ENCODE peak calls at places on chromosomes 3 and 15, in eight cellular contexts. V is H9, L is body of pancreas, P is neuronal stem cell, Q is fibroblast of lung, X is iPS DF 6.9, E is neural progenitor cell, O is colonic mucosa. C is an unnamed sample.

GRCh38 chr3:185680216-185680615 is 94.1 kb downstream of the SENP2 start:
- DNase-seq in Q (peak; percentile 10), P (no peak), L (no peak), V (no peak), X (no peak), O (no peak), E (no peak), C (no peak)

GRCh38 chr3:11917051-11917450 is 70.4 kb upstream of the TAMM41 start:
- DNase-seq in E (no peak), X (no peak), O (no peak), L (no peak), V (peak; percentile 8), P (no peak), Q (no peak), C (no peak)

GRCh38 chr3:128447561-128448013 is 19.1 kb downstream of the DNAJB8 start:
- DNase-seq in X (no peak), V (no peak), L (no peak), O (no peak), E (no peak), Q (no peak), P (no peak), C (no peak)

GRCh38 chr15:45253330-45253729 is 1.3 kb downstream of the SLC28A2 start:
- DNase-seq in Q (no peak), E (peak; percentile 21), O (peak; percentile 53), L (no peak), V (peak; percentile 49), P (no peak), X (peak; percentile 22), C (no peak)

GRCh38 chr15:74335396-74335795 is 32.0 kb downstream of the CYP11A1 start:
- DNase-seq in E (no peak), X (no peak), L (no peak), P (no peak), V (no peak), Q (no peak), O (no peak), C (no peak)

GRCh38 chr3:139735191-139735590 is 57.4 kb upstream of the NMNAT3 start:
- DNase-seq in P (no peak), O (no peak), V (no peak), E (no peak), Q (no peak), X (no peak), L (no peak), C (no peak)

GRCh38 chr3:56784452-56785001 is 17.2 kb downstream of the ARHGEF3 start:
- DNase-seq in O (no peak), P (no peak), X (no peak), Q (no peak), L (no peak), E (no peak), V (no peak), C (no peak)

GRCh38 chr3:128112406-128112968 is 11.1 kb downstream of the RUVBL1 start:
- DNase-seq in V (no peak), Q (peak; percentile 91), L (no peak), P (no peak), O (no peak), X (no peak), E (no peak), C (no peak)

GRCh38 chr3:69012111-69012835 is 1.2 kb downstream of the EOGT start:
- DNase-seq in V (peak; percentile 63), X (no peak), P (no peak), Q (peak; percentile 71), L (peak; percentile 56), E (no peak), O (peak; percentile 22), C (peak; percentile 33)

GRCh38 chr15:63668601-63669000 is 71.4 kb downstream of the FBXL22 start:
- DNase-seq in E (no peak), P (no peak), Q (no peak), O (no peak), X (no peak), L (no peak), V (no peak), C (no peak)

GRCh38 chr15:55434989-55435825 is 26.9 kb downstream of the PIERCE2 start:
- DNase-seq in L (peak; percentile 9), X (peak; percentile 22), Q (peak; percentile 76), V (no peak), O (peak; percentile 26), P (peak; percentile 33), E (peak; percentile 64), C (no peak)

GRCh38 chr3:171757377-171758034 is 52.8 kb downstream of the PLD1 start:
- DNase-seq in Q (no peak), P (no peak), X (no peak), L (no peak), O (no peak), E (no peak), V (no peak), C (no peak)

GRCh38 chr3:171806200-171807128 is 3.8 kb downstream of the PLD1 start:
- DNase-seq in O (no peak), V (no peak), X (no peak), Q (peak; percentile 95), P (no peak), E (no peak), L (no peak), C (no peak)

GRCh38 chr15:71658827-71659729 is 151.3 kb upstream of the NR2E3 start:
- DNase-seq in V (no peak), O (no peak), Q (no peak), X (no peak), E (no peak), P (no peak), L (no peak), C (no peak)

GRCh38 chr15:52254331-52254730 is 41.3 kb downstream of the MYO5C start:
- DNase-seq in X (no peak), O (no peak), Q (no peak), V (no peak), E (no peak), L (no peak), P (no peak), C (no peak)
- H3K27ac ChIP-seq in X (no peak overlapping the region), O (no peak overlapping the region), Q (no peak overlapping the region), V (no peak overlapping the region), E (no peak overlapping the region), L (peak overlapping the region; percentile 4), P (no peak overlapping the region), C (no peak overlapping the region)

DNA sequence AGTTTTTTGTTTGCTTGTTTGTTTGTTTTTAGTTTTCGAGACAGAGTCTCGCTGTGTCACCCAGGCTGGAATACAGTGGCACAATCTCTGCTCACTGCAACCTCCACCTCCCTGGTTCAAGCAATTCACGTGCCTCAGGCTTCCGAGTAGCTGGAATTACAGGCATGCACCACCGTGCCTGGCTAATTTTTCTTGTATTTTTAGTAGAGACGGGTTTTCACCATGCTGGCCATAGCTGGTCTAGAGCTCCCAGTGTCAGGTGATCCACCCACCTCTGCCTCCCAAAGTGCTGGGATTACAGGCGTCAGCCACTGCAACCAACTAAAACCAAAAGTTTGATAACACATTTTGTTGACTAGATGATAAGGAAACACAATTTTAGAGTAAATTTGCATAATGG is 372.7 kb downstream of the FGF12 start:
- DNase-seq in L (no peak), P (no peak), V (no peak), E (no peak), X (no peak), O (no peak), Q (no peak), C (no peak)
- H3K4me1 ChIP-seq in L (no peaks in the 10 kb centered on the region), P (no peaks in the 10 kb centered on the region), V (no peaks in the 10 kb centered on the region), E (peaks cover 8% of the 10 kb centered on the region), X (no peaks in the 10 kb centered on the region), O (no peaks in the 10 kb centered on the region), Q (no peaks in the 10 kb centered on the region), C (no peaks in the 10 kb centered on the region)

GRCh38 chr15:36498401-36498800 is 81.0 kb upstream of the CDIN1 start:
- DNase-seq in O (no peak), X (no peak), E (no peak), L (no peak), V (no peak), Q (peak; percentile 35), P (no peak), C (no peak)

GRCh38 chr15:36499751-36500389 is 79.6 kb upstream of the CDIN1 start:
- DNase-seq in Q (peak; percentile 56), P (no peak), L (no peak), E (no peak), O (no peak), V (no peak), X (no peak), C (no peak)

GRCh38 chr15:36502509-36502908 is 76.9 kb upstream of the CDIN1 start:
- DNase-seq in V (no peak), L (no peak), Q (no peak), E (no peak), X (no peak), O (no peak), P (no peak), C (no peak)

GRCh38 chr15:36498922-36499321 is 80.5 kb upstream of the CDIN1 start:
- DNase-seq in V (no peak), O (no peak), X (no peak), Q (no peak), P (no peak), E (no peak), L (no peak), C (no peak)

DNA sequence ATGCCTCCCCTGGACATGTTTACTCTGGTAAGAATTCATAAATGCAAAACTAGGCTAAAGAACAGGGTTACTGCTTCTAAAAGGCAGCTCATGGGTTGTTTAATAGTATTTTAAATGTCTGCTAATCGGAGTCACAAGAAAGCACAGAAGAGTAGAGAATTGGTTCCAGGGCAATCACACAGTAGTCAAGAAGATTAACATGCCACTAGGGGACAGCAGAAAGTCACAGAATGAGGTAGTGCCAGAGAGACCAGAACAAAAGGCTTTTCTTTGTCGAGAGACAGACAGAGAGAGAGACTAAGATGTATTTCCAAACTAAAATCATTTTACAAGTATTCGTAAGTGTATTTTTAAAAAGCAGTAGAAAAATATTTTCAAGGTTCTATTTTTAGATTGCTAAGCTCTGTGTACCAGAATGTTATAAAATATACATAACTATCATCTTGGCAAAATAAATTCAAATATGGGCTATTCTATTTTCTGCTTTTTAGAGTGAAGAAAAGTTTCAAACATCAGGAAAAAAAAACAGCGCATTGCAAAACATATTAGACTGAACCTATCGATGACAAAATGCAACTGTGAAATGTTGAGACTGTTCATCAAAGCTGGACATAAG is 78.3 kb upstream of the CDIN1 start:
- DNase-seq in V (peak; percentile 52), O (peak; percentile 25), P (peak; percentile 51), Q (peak; percentile 84), X (peak; percentile 50), E (peak; percentile 85), L (peak; percentile 59), C (peak; percentile 22)
- H3K27ac ChIP-seq in V (no peak overlapping the region), O (no peak overlapping the region), P (no peak overlapping the region), Q (no peak overlapping the region), X (no peak overlapping the region), E (no peak overlapping the region), L (no peak overlapping the region), C (no peak overlapping the region)

GRCh38 chr15:90934256-90934948 is 683 bp upstream of the UNC45A start:
- DNase-seq in V (peak; percentile 94), O (peak; percentile 95), Q (peak; percentile 82), X (peak; percentile 91), P (peak; percentile 77), L (peak; percentile 91), E (peak; percentile 92), C (peak; percentile 89)

GRCh38 chr15:90933310-90933709 is 961 bp upstream of the HDDC3 start:
- DNase-seq in V (no peak), X (no peak), P (no peak), Q (no peak), E (no peak), O (no peak), L (no peak), C (no peak)

GRCh38 chr15:90936823-90937222 is 1.7 kb downstream of the UNC45A start:
- DNase-seq in P (no peak), E (no peak), V (no peak), L (no peak), Q (no peak), O (no peak), X (no peak), C (no peak)

GRCh38 chr15:90932660-90932991 is 277 bp upstream of the HDDC3 start:
- DNase-seq in E (no peak), O (no peak), X (no peak), Q (no peak), P (no peak), L (no peak), V (no peak), C (no peak)

GRCh38 chr15:90934949-90935751 is at the start of gene UNC45A:
- DNase-seq in L (peak; percentile 95), E (peak; percentile 96), Q (peak; percentile 79), X (no peak), V (peak; percentile 95), P (peak; percentile 88), O (peak; percentile 98), C (peak; percentile 95)
- H3K4me1 ChIP-seq in L (peaks cover 51% of the 10 kb centered on the region), E (peaks cover 12% of the 10 kb centered on the region), Q (peaks cover 21% of the 10 kb centered on the region), X (peaks cover 1% of the 10 kb centered on the region), V (no peaks in the 10 kb centered on the region), P (peaks cover 15% of the 10 kb centered on the region), O (peaks cover 16% of the 10 kb centered on the region), C (peaks cover 41% of the 10 kb centered on the region)

C was measured in testis.